ENCODE peak calls at places on chromosomes 3 and 15, in ten cellular contexts. S, I, D, N, B, M, A, Q, U and O are unnamed samples.

GRCh38 chr15:35309886-35310285 is 224.8 kb upstream of the NANOGP8 start:
- DNase-seq in S (no peak), I (peak; percentile 73), D (peak; percentile 49), N (no peak), B (peak; percentile 57), M (no peak), A (no peak), Q (no peak), U (no peak), O (no peak)

GRCh38 chr15:90075420-90076289 is 26.6 kb downstream of the IDH2 start:
- DNase-seq in S (no peak), I (no peak), D (no peak), N (no peak), B (no peak), M (no peak), A (no peak), Q (no peak), U (no peak), O (no peak)

GRCh38 chr3:129749692-129750091 is 143.2 kb upstream of the PLXND1 start:
- DNase-seq in S (no peak), I (no peak), D (no peak), N (no peak), B (no peak), M (no peak), A (no peak), Q (no peak), U (no peak), O (no peak)

GRCh38 chr3:175346573-175347356 is 487.6 kb downstream of the NAALADL2 start:
- DNase-seq in S (no peak), I (peak; percentile 87), D (peak; percentile 97), N (peak; percentile 23), B (peak; percentile 96), M (peak; percentile 57), A (peak; percentile 59), Q (peak; percentile 23), U (no peak), O (peak; percentile 10)

GRCh38 chr3:20080956-20081554 is 40.8 kb downstream of the KAT2B start:
- DNase-seq in S (no peak), I (no peak), D (no peak), N (no peak), B (peak; percentile 13), M (peak; percentile 70), A (peak; percentile 15), Q (peak; percentile 85), U (peak; percentile 20), O (peak; percentile 14)

GRCh38 chr3:93861021-93861420 is 112.7 kb downstream of the PROS1 start:
- DNase-seq in S (no peak), I (no peak), D (no peak), N (no peak), B (no peak), M (no peak), A (no peak), Q (no peak), U (no peak), O (no peak)

GRCh38 chr3:112136959-112137693 is 4.1 kb upstream of the GCSAM start:
- DNase-seq in S (peak; percentile 21), I (peak; percentile 39), D (peak; percentile 51), N (no peak), B (peak; percentile 35), M (peak; percentile 1), A (peak; percentile 17), Q (no peak), U (no peak), O (no peak)

GRCh38 chr15:35289029-35289617 is 204.0 kb upstream of the NANOGP8 start:
- DNase-seq in S (no peak), I (peak; percentile 74), D (peak; percentile 78), N (peak; percentile 23), B (peak; percentile 75), M (no peak), A (peak; percentile 38), Q (no peak), U (no peak), O (peak; percentile 28)

GRCh38 chr3:126431103-126431534 is 36.4 kb downstream of the CFAP100 start:
- DNase-seq in S (no peak), I (no peak), D (no peak), N (no peak), B (no peak), M (no peak), A (no peak), Q (no peak), U (no peak), O (no peak)

GRCh38 chr15:81000144-81000625 is 538 bp upstream of the TLNRD1 start:
- DNase-seq in S (no peak), I (no peak), D (peak; percentile 28), N (no peak), B (no peak), M (no peak), A (no peak), Q (no peak), U (no peak), O (no peak)

GRCh38 chr3:195256639-195257453 is 14.1 kb downstream of the XXYLT1 start:
- DNase-seq in S (no peak), I (no peak), D (no peak), N (no peak), B (no peak), M (no peak), A (no peak), Q (no peak), U (no peak), O (no peak)

GRCh38 chr3:126213376-126214044 is 33.1 kb upstream of the ALDH1L1 start:
- DNase-seq in S (no peak), I (no peak), D (peak; percentile 28), N (no peak), B (no peak), M (no peak), A (no peak), Q (no peak), U (no peak), O (no peak)

GRCh38 chr3:19420159-19420558 is 271.8 kb downstream of the KCNH8 start:
- DNase-seq in S (no peak), I (no peak), D (no peak), N (no peak), B (no peak), M (no peak), A (no peak), Q (no peak), U (no peak), O (no peak)

GRCh38 chr15:26098801-26099200 is 235.7 kb upstream of the ATP10A start:
- DNase-seq in S (no peak), I (no peak), D (no peak), N (no peak), B (no peak), M (no peak), A (no peak), Q (no peak), U (no peak), O (no peak)

GRCh38 chr3:194255252-194256039 is 95.7 kb downstream of the CPN2 start:
- DNase-seq in S (no peak), I (no peak), D (no peak), N (no peak), B (no peak), M (no peak), A (no peak), Q (peak; percentile 88), U (no peak), O (no peak)

GRCh38 chr3:124250053-124250452 is 258.1 kb upstream of the ROPN1 start:
- DNase-seq in S (no peak), I (no peak), D (no peak), N (no peak), B (peak; percentile 20), M (no peak), A (no peak), Q (no peak), U (no peak), O (no peak)

GRCh38 chr15:31391687-31392671 is 65.3 kb downstream of the KLF13 start:
- DNase-seq in S (peak; percentile 54), I (peak; percentile 58), D (peak; percentile 46), N (peak; percentile 75), B (peak; percentile 88), M (peak; percentile 47), A (peak; percentile 68), Q (peak; percentile 90), U (peak; percentile 73), O (no peak)

GRCh38 chr3:190404715-190405114 is 16.8 kb downstream of the CLDN16 start:
- DNase-seq in S (no peak), I (no peak), D (no peak), N (no peak), B (no peak), M (no peak), A (no peak), Q (no peak), U (no peak), O (no peak)

GRCh38 chr15:99443768-99444446 is 121.9 kb upstream of the MEF2A start:
- DNase-seq in S (no peak), I (no peak), D (no peak), N (no peak), B (no peak), M (no peak), A (no peak), Q (peak; percentile 16), U (no peak), O (no peak)

GRCh38 chr3:29764603-29765254 is 483.9 kb downstream of the RBMS3 start:
- DNase-seq in S (no peak), I (peak; percentile 88), D (peak; percentile 92), N (no peak), B (peak; percentile 81), M (no peak), A (no peak), Q (peak; percentile 31), U (no peak), O (peak; percentile 35)

GRCh38 chr3:102733811-102734574 is 299.2 kb downstream of the ZPLD1 start:
- DNase-seq in S (no peak), I (no peak), D (peak; percentile 13), N (no peak), B (no peak), M (no peak), A (peak; percentile 25), Q (no peak), U (no peak), O (no peak)

GRCh38 chr15:65869954-65870871 is 922 bp downstream of the RAB11A start:
- DNase-seq in S (no peak), I (peak; percentile 35), D (peak; percentile 34), N (no peak), B (peak; percentile 52), M (peak; percentile 3), A (peak; percentile 13), Q (peak; percentile 63), U (no peak), O (peak; percentile 26)

GRCh38 chr3:195111322-195111710 is 159.6 kb downstream of the XXYLT1 start:
- DNase-seq in S (no peak), I (no peak), D (no peak), N (no peak), B (no peak), M (no peak), A (no peak), Q (no peak), U (no peak), O (no peak)

GRCh38 chr3:18481946-18482548 is 56.9 kb upstream of the SATB1 start:
- DNase-seq in S (no peak), I (no peak), D (no peak), N (no peak), B (no peak), M (no peak), A (no peak), Q (no peak), U (no peak), O (no peak)